ENCODE peak calls at places on chromosome 2, in four cellular contexts. P is GM12891, R is GM12878, K is K562. B is an unnamed sample.

GRCh38 chr2:26575836-26576564 is 65.2 kb downstream of the CIB4 start:
- DNase-seq in P (no peak), R (no peak), K (no peak), B (no peak)

GRCh38 chr2:23711979-23712755 is 214.8 kb downstream of the ATAD2B start:
- DNase-seq in P (no peak), R (no peak), K (no peak), B (no peak)

GRCh38 chr2:229485782-229486181 is 214.7 kb upstream of the PID1 start:
- DNase-seq in P (no peak), R (no peak), K (no peak), B (no peak)

GRCh38 chr2:86283461-86284030 is 53.9 kb downstream of the REEP1 start:
- DNase-seq in P (no peak), R (no peak), K (no peak), B (no peak)

GRCh38 chr2:10408649-10409579 is 39.2 kb downstream of the ODC1 start:
- DNase-seq in P (peak; percentile 80), R (peak; percentile 71), K (peak; percentile 93), B (peak; percentile 85)

GRCh38 chr2:43482974-43483373 is 112.9 kb downstream of the THADA start:
- DNase-seq in P (no peak), R (peak; percentile 66), K (no peak), B (no peak)

GRCh38 chr2:228377533-228377932 is 196.0 kb upstream of the SPHKAP start:
- DNase-seq in P (no peak), R (no peak), K (no peak), B (no peak)

GRCh38 chr2:101515512-101515911 is 40.6 kb upstream of the RFX8 start:
- DNase-seq in P (no peak), R (no peak), K (no peak), B (no peak)

GRCh38 chr2:184875911-184876310 is 277.6 kb downstream of the ZNF804A start:
- DNase-seq in P (no peak), R (no peak), K (no peak), B (no peak)

GRCh38 chr2:159497857-159498256 is 118.5 kb downstream of the BAZ2B start:
- DNase-seq in P (no peak), R (no peak), K (no peak), B (no peak)

GRCh38 chr2:182302972-182303371 is 123.9 kb downstream of the PDE1A start:
- DNase-seq in P (no peak), R (no peak), K (no peak), B (no peak)

GRCh38 chr2:2653221-2653620 is 322.1 kb upstream of the MYT1L start:
- DNase-seq in P (no peak), R (no peak), K (no peak), B (no peak)

GRCh38 chr2:5563411-5563810 is 128.8 kb upstream of the SOX11 start:
- DNase-seq in P (no peak), R (no peak), K (no peak), B (no peak)

GRCh38 chr2:42761554-42761953 is 2.4 kb downstream of the OXER1 start:
- DNase-seq in P (no peak), R (no peak), K (no peak), B (no peak)

GRCh38 chr2:27765621-27766286 is 5.8 kb upstream of the MRPL33 start:
- DNase-seq in P (no peak), R (no peak), K (peak; percentile 54), B (no peak)

GRCh38 chr2:26563686-26564085 is 77.5 kb downstream of the CIB4 start:
- DNase-seq in P (no peak), R (no peak), K (no peak), B (no peak)

DNA sequence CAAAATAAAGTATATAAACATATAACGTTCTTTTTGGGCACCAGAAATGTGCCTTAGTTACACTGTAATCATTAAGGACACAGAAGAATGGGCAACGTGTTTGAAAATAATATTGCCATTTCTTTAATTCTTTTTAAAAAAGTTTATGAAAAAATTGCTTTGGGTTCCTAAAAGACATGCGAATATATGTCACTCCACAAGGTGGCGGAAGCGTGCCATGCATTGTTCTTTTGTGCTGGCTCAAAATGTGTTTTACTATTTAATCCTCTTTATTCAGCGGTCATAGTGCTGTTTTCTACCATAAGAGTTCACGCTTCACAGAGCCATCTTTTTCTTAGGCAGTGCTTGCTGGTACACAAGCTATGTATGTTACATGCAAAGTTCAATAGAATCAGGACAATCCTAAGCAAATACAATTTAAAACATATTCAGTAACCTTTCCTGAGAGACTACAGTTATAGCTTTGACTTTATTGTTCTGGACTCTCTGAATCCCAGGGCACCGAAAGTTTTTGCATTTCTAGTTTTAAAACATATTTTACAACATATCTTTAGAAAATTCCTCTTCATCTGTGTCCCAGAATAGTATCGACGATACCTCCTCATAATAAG is 147.8 kb upstream of the ERBB4 start:
- DNase-seq in P (peak; percentile 22), R (peak; percentile 60), K (peak; percentile 45), B (peak; percentile 45)
- TF ChIP-seq SPI1 in P (no peak), R (no peak), K (no peak), B (no peak)

DNA sequence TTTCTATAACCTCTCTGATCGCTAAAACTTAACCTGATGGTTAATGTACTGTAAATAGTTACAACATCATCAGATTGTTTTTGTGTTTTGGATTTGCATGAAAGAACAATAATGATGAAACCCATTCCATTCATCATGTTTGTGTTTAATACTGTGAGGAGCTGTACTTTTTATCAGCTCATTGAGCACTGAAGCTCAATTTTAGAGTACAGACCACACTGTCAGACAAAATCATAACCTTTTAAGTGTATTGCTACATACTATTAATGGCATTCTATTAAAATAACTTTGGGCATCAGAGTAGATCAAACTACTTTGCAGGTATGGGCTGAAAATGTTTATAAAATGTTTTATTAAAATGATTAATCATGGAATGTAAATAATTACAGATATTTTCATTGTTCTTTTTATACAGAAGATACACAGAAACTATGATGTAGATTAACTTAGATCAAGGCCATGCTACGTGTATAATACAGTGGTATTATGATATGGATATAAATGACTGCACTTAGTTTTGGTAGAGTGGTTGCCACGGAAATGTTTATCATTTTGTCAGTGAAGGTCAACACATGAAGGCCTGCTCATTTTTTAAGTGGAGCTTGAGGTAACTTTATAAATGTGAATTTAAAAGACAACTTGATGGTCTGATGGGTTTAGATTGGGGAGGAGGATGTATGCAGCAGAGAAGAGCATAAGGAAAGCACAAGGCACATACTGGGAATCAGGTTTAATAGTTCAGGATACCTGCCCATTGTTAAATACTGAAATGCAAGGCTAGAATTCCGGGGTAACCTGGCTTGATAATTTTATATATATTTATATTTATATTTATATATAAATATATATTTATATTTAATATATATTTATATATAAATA is 14.5 kb upstream of the BBS5 start:
- DNase-seq in P (no peak), R (no peak), K (no peak), B (no peak)
- TF ChIP-seq SPI1 in P (no peak), R (no peak), K (no peak), B (no peak)

DNA sequence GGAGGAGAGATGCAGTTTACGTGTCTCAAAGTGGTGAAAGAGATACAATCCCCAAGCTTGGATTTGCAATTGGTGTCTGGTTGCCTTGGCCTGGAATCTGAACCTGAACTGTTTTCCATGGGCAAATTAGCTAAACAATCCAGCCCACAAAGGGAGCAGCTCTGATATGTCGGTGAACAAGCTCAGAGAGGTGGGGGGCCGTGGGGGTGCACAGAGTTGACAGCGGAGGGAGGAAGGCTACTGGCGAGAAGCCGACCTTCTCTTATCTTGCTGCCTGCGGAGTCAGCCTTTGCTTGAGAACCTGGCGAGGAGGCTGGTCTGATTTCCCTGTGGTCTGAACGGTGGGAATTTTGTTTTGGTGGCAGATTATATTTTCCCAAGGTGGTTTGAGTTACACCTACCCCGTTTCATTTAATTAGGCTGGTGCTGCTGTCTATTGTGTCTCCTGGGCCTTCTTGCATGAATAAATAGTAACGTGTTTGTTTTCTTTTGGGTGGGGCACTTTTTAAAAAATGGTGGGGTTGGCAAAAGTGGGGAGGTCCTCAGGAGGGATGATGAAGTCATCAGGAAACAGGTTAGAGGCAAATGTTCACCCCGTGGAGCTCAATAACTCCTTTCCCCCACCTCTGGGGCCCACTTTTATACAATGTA is 80.9 kb upstream of the IGFBP5 start:
- DNase-seq in P (no peak), R (no peak), K (peak; percentile 30), B (no peak)
- TF ChIP-seq SPI1 in P (no peak), R (no peak), K (no peak), B (no peak)

GRCh38 chr2:111665011-111665410 is 219.0 kb downstream of the ANAPC1 start:
- DNase-seq in P (no peak), R (no peak), K (no peak), B (no peak)

GRCh38 chr2:111662039-111662740 is 221.8 kb downstream of the ANAPC1 start:
- DNase-seq in P (no peak), R (no peak), K (no peak), B (no peak)

GRCh38 chr2:111662771-111663470 is 221.1 kb downstream of the ANAPC1 start:
- DNase-seq in P (peak; percentile 32), R (no peak), K (no peak), B (no peak)

GRCh38 chr2:111664451-111664850 is 219.5 kb downstream of the ANAPC1 start:
- DNase-seq in P (no peak), R (no peak), K (no peak), B (no peak)

DNA sequence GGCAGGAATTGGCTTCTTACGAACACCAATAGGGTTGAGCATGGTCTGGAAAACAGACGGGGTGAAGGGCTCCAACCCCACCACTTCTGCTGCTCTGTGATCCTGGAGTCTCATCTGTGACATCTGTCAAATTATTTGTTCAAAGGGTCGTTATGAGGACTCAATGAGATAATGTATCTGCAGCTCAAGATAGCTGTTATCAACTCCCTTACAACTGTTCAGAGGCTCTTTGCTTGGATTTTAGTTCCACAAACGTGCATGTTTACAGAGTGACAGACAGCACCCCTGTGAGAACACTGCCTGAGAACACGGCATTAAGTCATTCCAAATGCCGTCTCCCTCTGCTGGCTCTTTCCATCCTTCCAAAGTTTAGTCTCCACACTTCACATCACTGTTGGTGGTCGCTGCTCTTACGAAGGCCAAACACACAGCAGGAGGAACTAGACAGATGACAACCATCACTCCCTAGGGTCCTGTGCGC is 220.5 kb downstream of the ANAPC1 start:
- DNase-seq in P (no peak), R (no peak), K (peak; percentile 68), B (no peak)
- TF ChIP-seq SPI1 in P (no peak), R (no peak), K (no peak), B (no peak)

B was measured in HL-60.